ENCODE peak calls at places on chromosome 16, in five cellular contexts. U is esophagus muscularis mucosa, F is tibial artery, G is pancreas, C is ascending aorta. E is an unnamed sample. For H3K4me1, the result is how much of the 10 kb centered on the place peaks cover.

GRCh38 chr16:15650698-15651161 is 685 bp downstream of the NDE1 start:
- DNase-seq in F (peak), C (peak), U (no peak), G (peak), E (no peak)

GRCh38 chr16:70252355-70252988 is 732 bp upstream of the EXOSC6 start:
- DNase-seq in F (no peak), G (no peak), U (no peak), C (no peak), E (no peak)

GRCh38 chr16:28166394-28167208 is 45.2 kb downstream of the XPO6 start:
- DNase-seq in G (no peak), C (no peak), U (no peak), F (no peak), E (no peak)

GRCh38 chr16:24511801-24512200 is 27.6 kb upstream of the RBBP6 start:
- DNase-seq in C (no peak), G (no peak), F (no peak), U (no peak), E (no peak)

GRCh38 chr16:87045462-87046216 is 271.6 kb downstream of the C16orf95 start:
- DNase-seq in C (no peak), U (no peak), F (peak), G (no peak), E (no peak)

GRCh38 chr16:88023786-88024185 is 72.6 kb downstream of the BANP start:
- DNase-seq in U (no peak), F (peak), C (no peak), G (peak), E (no peak)

GRCh38 chr16:50368410-50369132 is at the start of gene BRD7:
- DNase-seq in U (no peak), C (peak), G (peak), F (peak), E (no peak)

GRCh38 chr16:19833581-19833980 is 51.1 kb downstream of the GPRC5B start:
- DNase-seq in C (no peak), G (no peak), F (no peak), U (no peak), E (no peak)

GRCh38 chr16:67199011-67199807 is at the start of gene ELMO3:
- DNase-seq in C (no peak), U (no peak), F (no peak), G (peak), E (no peak)

GRCh38 chr16:18958621-18959578 is 24.8 kb upstream of the TMC7 start:
- DNase-seq in C (no peak), U (no peak), F (no peak), G (no peak), E (no peak)

GRCh38 chr16:22300427-22301071 is 3.3 kb downstream of the POLR3E start:
- DNase-seq in F (no peak), U (no peak), G (peak), C (no peak), E (peak)

GRCh38 chr16:54342001-54342776 is 55.6 kb upstream of the IRX3 start:
- DNase-seq in U (no peak), C (no peak), G (no peak), F (no peak), E (no peak)

GRCh38 chr16:73389075-73389474 is 341.1 kb upstream of the ZFHX3 start:
- DNase-seq in G (no peak), F (no peak), U (no peak), C (no peak), E (no peak)

GRCh38 chr16:89478576-89479221 is 11.7 kb downstream of the ANKRD11 start:
- DNase-seq in C (no peak), F (no peak), U (no peak), G (no peak), E (peak)

GRCh38 chr16:27355610-27356009 is 41.8 kb downstream of the IL4R start:
- DNase-seq in F (peak), U (no peak), C (no peak), G (no peak), E (no peak)

DNA sequence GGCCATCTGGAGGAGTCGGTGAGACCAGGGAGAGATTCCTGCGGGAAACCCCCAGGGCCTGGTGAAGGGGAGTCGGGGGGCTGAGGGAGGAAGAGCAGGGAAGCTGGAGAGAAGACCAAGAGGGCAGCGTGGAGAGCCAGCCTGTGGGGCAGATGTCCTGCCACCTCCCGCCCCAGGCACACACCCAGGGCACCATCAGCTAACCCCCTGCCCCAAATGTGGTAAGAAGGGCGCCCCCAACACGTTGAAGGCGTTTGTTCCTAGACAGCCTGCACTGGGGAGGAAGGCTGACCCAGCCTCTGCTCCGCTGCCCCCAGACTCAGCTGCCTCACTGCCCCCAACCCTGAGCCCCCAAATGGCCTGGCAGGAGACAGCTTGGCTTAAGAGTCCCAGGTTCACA is 1.3 kb downstream of the BAIAP3 start:
- DNase-seq in G (no peak), U (no peak), F (no peak), C (no peak), E (no peak)
- H3K4me1 ChIP-seq in G (under half), U (under half), F (under half), C (under half), E (under half)

DNA sequence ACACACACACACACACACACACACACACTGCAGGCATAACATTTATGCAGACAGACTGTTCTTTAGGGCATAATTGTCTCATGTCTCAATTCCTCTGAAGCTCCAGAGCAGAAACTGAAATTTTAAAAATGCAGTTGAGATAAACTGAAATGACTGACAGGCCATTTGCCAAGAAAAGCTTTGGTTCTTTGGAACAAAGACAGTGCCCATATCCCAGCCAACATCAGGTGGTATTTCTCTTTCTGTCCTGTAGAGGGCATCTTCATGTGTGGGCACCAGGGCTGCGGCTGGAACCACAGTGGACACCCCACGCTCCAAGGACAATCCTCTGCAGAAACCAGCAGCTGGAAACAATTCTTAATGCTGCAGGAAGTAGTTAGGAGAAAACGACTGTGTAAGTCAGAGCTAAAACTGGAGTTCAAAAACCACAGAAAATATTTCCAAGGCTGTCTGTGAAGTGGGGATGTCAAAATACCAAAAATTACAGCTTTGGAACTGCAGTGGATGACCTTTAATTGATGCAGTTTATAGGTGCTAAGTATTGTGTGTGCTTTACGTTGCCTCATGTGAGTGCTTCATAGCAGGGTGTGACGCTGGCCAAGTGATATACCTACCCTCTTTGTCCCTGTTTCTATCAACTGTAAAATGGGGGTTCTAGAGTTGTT is 10.6 kb upstream of the MEFV start:
- DNase-seq in F (no peak), U (no peak), G (peak), C (no peak), E (no peak)
- H3K4me1 ChIP-seq in F (under half), U (under half), G (under half), C (under half), E (under half)

GRCh38 chr16:85600905-85601639 is 12.1 kb upstream of the GSE1 start:
- DNase-seq in U (no peak), F (no peak), C (no peak), G (no peak), E (no peak)

GRCh38 chr16:85601730-85602401 is 11.3 kb upstream of the GSE1 start:
- DNase-seq in C (no peak), F (no peak), U (no peak), G (peak), E (no peak)

GRCh38 chr16:85602831-85603755 is 10.0 kb upstream of the GSE1 start:
- DNase-seq in G (peak), U (no peak), F (no peak), C (no peak), E (no peak)

GRCh38 chr16:85604145-85604705 is 8.9 kb upstream of the GSE1 start:
- DNase-seq in C (no peak), U (no peak), G (no peak), F (no peak), E (no peak)

DNA sequence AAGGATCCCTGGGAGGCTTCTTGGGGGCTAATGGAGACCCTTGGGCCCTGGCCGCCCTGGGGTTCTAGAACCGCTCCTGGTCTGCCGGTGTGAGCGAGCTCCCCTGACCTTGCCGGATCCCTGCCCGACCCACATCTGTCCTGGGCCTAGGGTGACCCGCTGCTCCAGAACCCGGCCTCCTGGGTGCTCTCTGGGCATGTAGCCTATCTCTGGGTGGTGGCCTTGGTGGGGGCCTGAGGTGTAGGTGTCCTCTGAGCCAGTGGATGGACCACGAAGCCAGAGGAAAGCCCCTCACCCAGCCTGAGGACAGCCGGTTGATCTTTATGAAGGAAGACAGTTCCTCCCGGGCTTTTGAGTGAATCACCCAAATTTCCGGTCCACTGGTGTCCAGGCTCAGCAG is 10.7 kb upstream of the GSE1 start:
- DNase-seq in F (no peak), C (no peak), G (no peak), U (no peak), E (no peak)
- H3K4me1 ChIP-seq in F (under half), C (under half), G (half or more), U (half or more), E (under half)

GRCh38 chr16:74437-75318 is 2.2 kb upstream of the RHBDF1 start:
- DNase-seq in F (no peak), G (no peak), C (no peak), U (no peak), E (no peak)

GRCh38 chr16:71540-72341 is 690 bp downstream of the RHBDF1 start:
- DNase-seq in G (peak), U (no peak), C (peak), F (peak), E (peak)

GRCh38 chr16:75580-76501 is 2.2 kb upstream of the MPG start:
- DNase-seq in U (no peak), C (peak), F (peak), G (no peak), E (peak)

GRCh38 chr16:72561-73537 is at the start of gene RHBDF1:
- DNase-seq in G (peak), F (no peak), C (peak), U (no peak), E (peak)

GRCh38 chr16:74025-74424 is 1.6 kb upstream of the RHBDF1 start:
- DNase-seq in U (no peak), F (no peak), C (no peak), G (no peak), E (no peak)
- H3K4me1 ChIP-seq in U (half or more), F (half or more), C (under half), G (under half), E (half or more)

E was measured in SJSA1.